ENCODE peak calls at places on chromosomes 2 and 18, in four cellular contexts. N, Y, P and O are unnamed samples.

GRCh38 chr2:172896541-172897144 is 161.0 kb downstream of the RAPGEF4 start:
- DNase-seq in P (no peak), Y (no peak), N (no peak), O (no peak)

GRCh38 chr18:48319796-48320638 is 89.2 kb downstream of the ZBTB7C start:
- DNase-seq in Y (peak; percentile 56), N (no peak), P (peak; percentile 16), O (no peak)

GRCh38 chr18:49174478-49174877 is 223.7 kb upstream of the SMAD7 start:
- DNase-seq in P (peak; percentile 94), Y (peak; percentile 87), N (no peak), O (no peak)

GRCh38 chr18:44497757-44498490 is 182.8 kb upstream of the SETBP1 start:
- DNase-seq in N (no peak), Y (no peak), P (no peak), O (no peak)

GRCh38 chr2:180062178-180062577 is 55.1 kb upstream of the CWC22 start:
- DNase-seq in Y (no peak), N (no peak), P (no peak), O (no peak)

GRCh38 chr2:171430516-171431410 is 3.0 kb downstream of the METTL8 start:
- DNase-seq in N (no peak), P (no peak), Y (no peak), O (no peak)

GRCh38 chr18:48711651-48712486 is 173.0 kb downstream of the CTIF start:
- DNase-seq in N (no peak), Y (peak; percentile 55), P (peak; percentile 60), O (no peak)

GRCh38 chr2:237221443-237221842 is 135.8 kb downstream of the COPS8 start:
- DNase-seq in Y (no peak), P (no peak), N (no peak), O (no peak)

GRCh38 chr2:16785072-16785638 is 119.5 kb upstream of the CYRIA start:
- DNase-seq in N (no peak), Y (no peak), P (no peak), O (no peak)

GRCh38 chr2:190653931-190654330 is 5.0 kb downstream of the NAB1 start:
- DNase-seq in N (no peak), Y (no peak), P (peak; percentile 19), O (no peak)